ENCODE peak calls at places on chromosome 20, in nine cellular contexts. M, J, F, N, K, D, W, T and R are unnamed samples.

GRCh38 chr20:46520976-46521579 is 7.7 kb upstream of the ZNF334 start:
- DNase-seq in N (peak), M (peak), K (no peak), F (no peak), D (peak), J (no peak), T (no peak), W (peak), R (peak)

GRCh38 chr20:21371193-21371592 is 26.1 kb downstream of the NKX2-4 start:
- DNase-seq in N (no peak), W (no peak), J (no peak), T (no peak), M (no peak), K (no peak), D (no peak), F (no peak), R (no peak)

GRCh38 chr20:11166716-11167115 is 492.9 kb upstream of the JAG1 start:
- DNase-seq in K (no peak), W (no peak), J (no peak), T (no peak), D (no peak), M (no peak), F (no peak), N (peak), R (no peak)

GRCh38 chr20:57061058-57061900 is 205.2 kb downstream of the BMP7 start:
- DNase-seq in K (no peak), N (no peak), D (no peak), T (no peak), W (no peak), F (peak), M (no peak), J (no peak), R (peak)

GRCh38 chr20:31698803-31699718 is 23.6 kb downstream of the BCL2L1 start:
- DNase-seq in T (no peak), J (no peak), F (peak), W (peak), K (no peak), D (peak), M (peak), N (peak), R (peak)

GRCh38 chr20:49303211-49303610 is 25.4 kb upstream of the ZNFX1 start:
- DNase-seq in W (no peak), T (no peak), K (no peak), D (no peak), M (no peak), J (no peak), F (no peak), N (no peak), R (no peak)

GRCh38 chr20:20594171-20594530 is 118.3 kb downstream of the RALGAPA2 start:
- DNase-seq in N (peak), K (no peak), M (no peak), T (no peak), F (no peak), J (no peak), W (no peak), D (no peak), R (no peak)

GRCh38 chr20:50788045-50788867 is 6.6 kb upstream of the BCAS4 start:
- DNase-seq in F (peak), W (peak), J (no peak), N (peak), D (no peak), K (no peak), M (no peak), T (no peak), R (peak)

GRCh38 chr20:33372993-33373441 is 28.3 kb downstream of the CDK5RAP1 start:
- DNase-seq in T (no peak), D (no peak), W (no peak), F (no peak), N (peak), M (no peak), K (no peak), J (no peak), R (no peak)

GRCh38 chr20:11091496-11091895 is 417.7 kb upstream of the JAG1 start:
- DNase-seq in M (no peak), K (no peak), N (no peak), F (no peak), W (no peak), D (no peak), T (no peak), J (no peak), R (no peak)

GRCh38 chr20:59144179-59144830 is 19.3 kb upstream of the ZNF831 start:
- DNase-seq in J (no peak), F (no peak), M (no peak), N (no peak), W (no peak), T (no peak), K (no peak), D (no peak), R (no peak)

GRCh38 chr20:59123011-59123676 is 40.5 kb upstream of the ZNF831 start:
- DNase-seq in F (no peak), J (no peak), T (no peak), N (no peak), D (no peak), W (no peak), M (no peak), K (no peak), R (no peak)

GRCh38 chr20:48864738-48865318 is 37.0 kb upstream of the PREX1 start:
- DNase-seq in F (no peak), M (no peak), K (no peak), D (no peak), W (no peak), J (no peak), N (no peak), T (no peak), R (no peak)

GRCh38 chr20:56893206-56893605 is 264.1 kb downstream of the TFAP2C start:
- DNase-seq in M (no peak), D (no peak), K (no peak), T (no peak), J (no peak), N (no peak), F (no peak), W (peak), R (no peak)

GRCh38 chr20:8074931-8075330 is 55.4 kb upstream of the TMX4 start:
- DNase-seq in F (no peak), M (no peak), N (no peak), D (no peak), J (no peak), K (no peak), T (no peak), W (no peak), R (no peak)

GRCh38 chr20:36919715-36920333 is 31.7 kb downstream of the SAMHD1 start:
- DNase-seq in N (peak), M (no peak), W (no peak), D (peak), F (no peak), K (no peak), T (no peak), J (no peak), R (peak)

GRCh38 chr20:23125625-23126191 is 39.6 kb upstream of the CD93 start:
- DNase-seq in K (no peak), N (peak), D (no peak), F (no peak), M (no peak), W (no peak), T (no peak), J (no peak), R (no peak)

GRCh38 chr20:52054123-52054522 is 137.5 kb downstream of the ZFP64 start:
- DNase-seq in J (no peak), K (no peak), N (no peak), T (no peak), F (no peak), W (no peak), M (no peak), D (no peak), R (no peak)

GRCh38 chr20:49584418-49585382 is 16.8 kb upstream of the PTGIS start:
- DNase-seq in N (no peak), F (peak), D (no peak), K (no peak), T (peak), W (no peak), M (peak), J (no peak), R (no peak)

GRCh38 chr20:57986776-57987175 is 241.7 kb downstream of the ANKRD60 start:
- DNase-seq in K (no peak), M (no peak), W (no peak), N (no peak), F (no peak), T (no peak), D (no peak), J (no peak), R (no peak)

GRCh38 chr20:1660263-1660662 is 2.7 kb upstream of the SIRPG start:
- DNase-seq in J (no peak), M (no peak), D (no peak), K (no peak), W (no peak), N (no peak), F (no peak), T (no peak), R (no peak)

GRCh38 chr20:4817230-4817671 is 95.5 kb downstream of the PRND start:
- DNase-seq in W (no peak), D (no peak), N (no peak), T (no peak), F (no peak), J (no peak), K (no peak), M (no peak), R (no peak)

GRCh38 chr20:31675828-31676533 is 38.3 kb downstream of the COX4I2 start:
- DNase-seq in T (no peak), J (no peak), N (peak), K (no peak), F (no peak), W (no peak), D (no peak), M (no peak), R (no peak)

GRCh38 chr20:20195011-20195705 is 142.8 kb downstream of the CFAP61 start:
- DNase-seq in J (no peak), F (no peak), N (no peak), D (no peak), M (no peak), W (no peak), K (no peak), T (no peak), R (no peak)

GRCh38 chr20:51249215-51249614 is 226.3 kb upstream of the KCNG1 start:
- DNase-seq in M (no peak), T (no peak), K (no peak), J (no peak), N (peak), F (no peak), D (no peak), W (no peak), R (no peak)

GRCh38 chr20:19602660-19603389 is 155.2 kb upstream of the RIN2 start:
- DNase-seq in N (no peak), T (no peak), D (no peak), W (no peak), M (no peak), J (no peak), F (no peak), K (no peak), R (no peak)

GRCh38 chr20:19735446-19735845 is 22.6 kb upstream of the RIN2 start:
- DNase-seq in N (peak), F (peak), T (peak), M (peak), J (no peak), D (peak), W (peak), K (peak), R (peak)

GRCh38 chr20:408843-409696 is 971 bp downstream of the RBCK1 start:
- DNase-seq in D (no peak), N (no peak), J (no peak), F (no peak), W (no peak), M (no peak), T (no peak), K (no peak), R (no peak)

GRCh38 chr20:43916073-43916874 is 1.6 kb downstream of the TOX2 start:
- DNase-seq in F (no peak), N (no peak), T (no peak), J (no peak), W (no peak), M (no peak), D (no peak), K (no peak), R (no peak)

GRCh38 chr20:51985013-51985415 is 182.7 kb upstream of the SALL4 start:
- DNase-seq in K (no peak), D (no peak), M (no peak), W (no peak), N (peak), T (no peak), J (no peak), F (peak), R (no peak)

GRCh38 chr20:2042400-2042799 is 48.5 kb upstream of the PDYN start:
- DNase-seq in F (no peak), K (no peak), W (no peak), T (no peak), J (no peak), N (peak), D (no peak), M (no peak), R (no peak)

GRCh38 chr20:50258790-50259483 is 68.3 kb downstream of the CEBPB start:
- DNase-seq in W (no peak), F (no peak), T (no peak), J (no peak), N (no peak), K (no peak), D (no peak), M (no peak), R (no peak)

GRCh38 chr20:24297928-24298327 is 171.5 kb upstream of the SYNDIG1 start:
- DNase-seq in D (no peak), M (no peak), W (no peak), K (no peak), T (no peak), F (no peak), N (no peak), J (no peak), R (no peak)

GRCh38 chr20:24291066-24291465 is 178.4 kb upstream of the SYNDIG1 start:
- DNase-seq in T (no peak), N (no peak), F (no peak), J (no peak), M (no peak), K (no peak), D (no peak), W (no peak), R (no peak)

GRCh38 chr20:24296477-24297380 is 172.7 kb upstream of the SYNDIG1 start:
- DNase-seq in M (no peak), D (no peak), N (no peak), J (no peak), K (no peak), F (no peak), W (no peak), T (no peak), R (no peak)
- TF ChIP-seq POLR2A in M (no peak), D (no peak), N (no peak), J (no peak), K (no peak), F (no peak), W (no peak), T (no peak), R (no peak)

GRCh38 chr20:64022671-64023070 is 13.3 kb upstream of the C20orf204 start:
- DNase-seq in D (no peak), K (no peak), W (no peak), F (no peak), T (no peak), J (no peak), M (no peak), N (no peak), R (no peak)
- TF ChIP-seq POLR2A in D (no peak), K (no peak), W (no peak), F (no peak), T (no peak), J (no peak), M (no peak), N (no peak), R (no peak)

GRCh38 chr20:16729080-16729479 is 746 bp upstream of the SNRPB2 start:
- DNase-seq in N (no peak), T (no peak), J (no peak), M (no peak), D (no peak), K (no peak), W (no peak), F (no peak), R (no peak)

GRCh38 chr20:16732506-16733152 is 2.8 kb downstream of the SNRPB2 start:
- DNase-seq in N (no peak), F (no peak), T (no peak), W (no peak), K (no peak), M (no peak), D (no peak), J (no peak), R (no peak)

GRCh38 chr20:16729565-16730460 is at the start of gene SNRPB2:
- DNase-seq in N (peak), F (peak), W (peak), J (peak), M (peak), T (peak), D (peak), K (peak), R (peak)
- TF ChIP-seq POLR2A in N (peak), F (peak), W (peak), J (peak), M (peak), T (peak), D (peak), K (peak), R (peak)

GRCh38 chr20:34952676-34953075 is 2.9 kb downstream of the GSS start:
- DNase-seq in F (no peak), M (no peak), J (no peak), D (no peak), N (peak), K (no peak), T (no peak), W (no peak), R (no peak)
- TF ChIP-seq POLR2A in F (no peak), M (no peak), J (no peak), D (no peak), N (no peak), K (no peak), T (no peak), W (no peak), R (no peak)

GRCh38 chr20:62652051-62652893 is 10.0 kb downstream of the SLCO4A1 start:
- DNase-seq in F (peak), N (peak), D (peak), J (peak), W (peak), T (peak), K (peak), M (peak), R (peak)
- TF ChIP-seq POLR2A in F (peak), N (peak), D (peak), J (peak), W (peak), T (peak), K (peak), M (peak), R (peak)